ENCODE peak calls at places on chromosomes 13 and 19, in six cellular contexts. T is fibroblast of lung, E is tibial nerve, H is AG09309, Y is ascending aorta, L is GM23338. D is an unnamed sample.

GRCh38 chr19:10719466-10719961 is 1.6 kb downstream of the DNM2 start:
- DNase-seq in L (no peak), E (no peak), H (no peak), T (no peak), Y (no peak), D (no peak)

GRCh38 chr19:10625003-10625761 is at the start of gene SLC44A2:
- DNase-seq in Y (no peak), L (peak), E (peak), T (peak), H (no peak), D (no peak)

GRCh38 chr19:17281391-17282304 is at the start of gene ANKLE1:
- DNase-seq in Y (no peak), T (no peak), L (peak), E (no peak), H (no peak), D (peak)

GRCh38 chr13:91744284-91744683 is 345.9 kb downstream of the GPC5 start:
- DNase-seq in T (no peak), H (no peak), Y (no peak), E (no peak), L (no peak), D (no peak)

GRCh38 chr19:43651758-43652545 is 12.3 kb upstream of the CADM4 start:
- DNase-seq in Y (no peak), T (peak), H (no peak), L (peak), E (peak), D (peak)

GRCh38 chr19:33779849-33780248 is 16.8 kb upstream of the KCTD15 start:
- DNase-seq in Y (no peak), H (no peak), T (no peak), L (no peak), E (no peak), D (no peak)

GRCh38 chr19:27794444-27795042 is 1418.4 kb downstream of the UQCRFS1 start:
- DNase-seq in L (peak), Y (no peak), T (peak), H (no peak), E (no peak), D (no peak)

GRCh38 chr19:46766569-46767317 is 20.5 kb upstream of the STRN4 start:
- DNase-seq in E (no peak), H (no peak), Y (no peak), T (no peak), L (peak), D (no peak)

GRCh38 chr13:31761951-31762350 is 22.6 kb downstream of the RXFP2 start:
- DNase-seq in E (no peak), T (no peak), H (no peak), L (no peak), Y (no peak), D (no peak)

GRCh38 chr19:23460656-23461055 is 65.4 kb upstream of the ZNF91 start:
- DNase-seq in Y (no peak), L (no peak), H (no peak), T (no peak), E (no peak), D (no peak)

GRCh38 chr13:50403311-50403710 is 388.1 kb downstream of the KCNRG start:
- DNase-seq in L (no peak), T (no peak), H (no peak), Y (no peak), E (no peak), D (no peak)

GRCh38 chr13:77979721-77980377 is 61.2 kb upstream of the EDNRB start:
- DNase-seq in L (no peak), Y (no peak), T (no peak), H (no peak), E (no peak), D (no peak)

GRCh38 chr13:63124863-63125262 is 1709.2 kb upstream of the PCDH20 start:
- DNase-seq in Y (no peak), L (peak), H (no peak), E (no peak), T (peak), D (no peak)

GRCh38 chr19:4744451-4745170 is 21.0 kb upstream of the DPP9 start:
- DNase-seq in L (no peak), T (peak), H (peak), E (peak), Y (no peak), D (no peak)

GRCh38 chr19:43526884-43527859 is at the start of gene ETHE1:
- DNase-seq in T (peak), E (peak), H (no peak), L (peak), Y (peak), D (peak)

GRCh38 chr13:19960673-19961015 is 2.1 kb downstream of the ZMYM2 start:
- DNase-seq in Y (no peak), T (no peak), H (no peak), L (no peak), E (no peak), D (no peak)

GRCh38 chr13:32894589-32895001 is 121.6 kb upstream of the KL start:
- DNase-seq in E (no peak), H (peak), Y (no peak), T (no peak), L (no peak), D (no peak)

GRCh38 chr13:20998649-20999415 is 62.6 kb downstream of the LATS2 start:
- DNase-seq in L (peak), E (no peak), Y (no peak), H (no peak), T (no peak), D (no peak)

GRCh38 chr19:54739587-54740497 is 1.5 kb downstream of the KIR2DL3 start:
- DNase-seq in Y (no peak), E (no peak), L (no peak), H (no peak), T (no peak), D (no peak)

GRCh38 chr19:1066748-1067340 is at the start of gene ARHGAP45:
- DNase-seq in L (peak), H (no peak), E (no peak), T (no peak), Y (no peak), D (no peak)

GRCh38 chr19:8323781-8324185 is 2.5 kb downstream of the RPS28 start:
- DNase-seq in H (no peak), Y (no peak), L (no peak), T (no peak), E (no peak), D (no peak)

GRCh38 chr19:15769586-15769985 is 17.9 kb upstream of the OR10H5 start:
- DNase-seq in H (no peak), T (no peak), Y (no peak), L (peak), E (no peak), D (no peak)

GRCh38 chr13:72808917-72809500 is 27.1 kb downstream of the PIBF1 start:
- DNase-seq in Y (no peak), E (no peak), L (peak), H (no peak), T (peak), D (no peak)

GRCh38 chr13:91375119-91375729 is 23.2 kb upstream of the GPC5 start:
- DNase-seq in T (peak), E (no peak), Y (no peak), H (no peak), L (peak), D (no peak)

GRCh38 chr13:70960841-70961443 is 852.7 kb upstream of the KLHL1 start:
- DNase-seq in L (peak), T (peak), H (no peak), E (peak), Y (no peak), D (no peak)

GRCh38 chr19:29831686-29832085 is 19.9 kb downstream of the CCNE1 start:
- DNase-seq in H (no peak), Y (no peak), T (no peak), L (no peak), E (no peak), D (no peak)

GRCh38 chr19:3108775-3109174 is 14.6 kb downstream of the GNA11 start:
- DNase-seq in Y (no peak), T (peak), H (no peak), E (peak), L (peak), D (peak)

GRCh38 chr19:58356236-58356970 is 3.1 kb upstream of the A1BG start:
- DNase-seq in T (peak), Y (no peak), E (no peak), L (peak), H (no peak), D (no peak)

GRCh38 chr13:60645552-60646138 is 248.6 kb downstream of the TDRD3 start:
- DNase-seq in E (no peak), Y (no peak), L (no peak), T (no peak), H (no peak), D (no peak)

GRCh38 chr19:34838753-34839431 is 65.9 kb upstream of the ZNF599 start:
- DNase-seq in H (no peak), L (peak), T (peak), E (no peak), Y (no peak), D (no peak)

GRCh38 chr19:676343-677105 is at the start of gene FSTL3:
- DNase-seq in L (no peak), H (no peak), Y (no peak), E (no peak), T (peak), D (no peak)

DNA sequence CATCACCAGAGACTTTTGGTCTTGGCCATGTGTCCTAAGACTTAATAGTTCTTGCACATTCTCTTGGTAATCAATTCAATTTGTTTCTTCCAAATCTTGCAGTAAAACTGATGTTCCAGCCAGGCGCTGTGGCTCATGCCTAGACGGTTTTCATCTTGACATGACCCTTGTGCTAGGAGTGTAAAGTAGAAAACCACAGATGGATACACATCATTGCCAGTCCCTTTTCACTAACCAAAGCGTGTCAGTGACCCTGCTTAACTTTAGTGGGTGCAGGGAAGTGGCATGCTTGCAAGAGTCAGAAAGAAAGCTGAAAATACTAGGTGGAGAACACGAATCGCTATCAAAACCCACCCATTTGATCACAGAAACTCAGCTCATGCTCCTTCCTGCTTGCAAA is 18.0 kb upstream of the CD70 start:
- DNase-seq in E (no peak), Y (no peak), H (no peak), T (no peak), L (no peak), D (no peak)
- TF ChIP-seq CTCF in E (no peak), Y (no peak), H (no peak), T (no peak), L (no peak), D (no peak)

GRCh38 chr19:21765151-21765550 is 2.2 kb downstream of the ZNF100 start:
- DNase-seq in T (no peak), L (no peak), H (no peak), Y (no peak), E (no peak), D (no peak)

DNA sequence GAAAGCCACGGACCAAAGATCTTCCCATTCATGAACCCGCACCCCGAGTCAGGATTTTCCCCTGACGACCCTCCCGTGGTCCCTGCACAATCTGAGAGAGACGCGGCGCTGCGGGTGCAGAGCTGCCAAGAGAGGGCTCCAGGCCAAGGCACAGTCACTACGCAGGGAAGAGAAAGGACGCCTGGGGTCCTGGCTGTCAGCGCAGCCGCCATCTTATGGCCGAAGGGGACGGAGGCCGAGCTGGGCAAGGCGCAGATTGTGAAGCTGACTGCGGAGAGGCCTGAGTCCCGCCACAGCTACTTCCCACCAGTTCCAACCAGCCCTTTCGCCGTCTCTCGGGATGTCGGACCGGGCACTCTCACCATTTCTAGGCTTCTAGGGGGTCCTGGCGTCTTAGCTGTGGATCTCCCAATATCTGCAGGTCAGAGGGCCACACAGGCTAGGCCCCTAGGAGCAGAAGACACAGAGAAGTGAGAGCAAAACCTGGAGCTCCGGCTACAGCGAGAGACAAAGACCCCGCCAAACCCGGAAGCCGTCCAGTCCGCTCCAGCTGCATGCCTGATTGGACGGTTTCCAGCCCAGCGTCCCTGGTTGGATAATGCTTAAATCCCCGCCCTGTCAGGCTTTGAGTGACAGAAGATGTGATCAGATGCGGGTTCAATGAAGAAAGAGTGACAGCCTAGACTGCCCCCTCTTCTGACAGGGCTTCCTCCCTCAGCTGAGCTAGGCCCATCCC is at the start of gene ZNF100:
- DNase-seq in L (peak), Y (peak), E (peak), T (peak), H (peak), D (peak)
- TF ChIP-seq CTCF in L (peak), Y (no peak), E (no peak), T (no peak), H (no peak), D (no peak)

DNA sequence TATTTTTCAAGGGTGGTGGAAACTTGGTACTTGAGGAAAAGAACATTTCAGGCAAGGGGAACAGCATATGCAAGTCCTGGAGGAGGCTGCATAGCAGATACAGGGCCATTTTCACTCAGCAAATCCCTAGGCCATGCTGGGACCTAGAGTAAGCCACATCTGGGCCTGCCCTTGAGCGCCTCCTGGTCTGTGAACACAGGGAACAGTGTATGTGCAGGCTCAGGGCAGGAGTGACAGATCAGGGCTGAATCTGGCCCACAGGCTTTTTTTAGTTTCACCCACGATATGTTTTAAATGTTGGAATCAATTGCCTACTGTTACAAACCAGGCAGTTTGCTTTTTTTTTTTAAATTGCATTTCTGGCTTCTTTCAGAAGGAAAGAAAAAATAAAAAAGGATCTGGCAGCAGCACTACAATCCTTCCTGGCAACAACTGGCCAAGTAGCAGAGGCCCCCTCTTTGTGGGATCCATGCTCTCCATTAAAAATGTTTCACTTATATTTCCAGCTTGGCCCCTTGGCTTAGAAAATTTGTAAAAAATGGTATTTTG is 1.4 kb upstream of the TMEM145 start:
- DNase-seq in Y (no peak), T (no peak), L (peak), H (no peak), E (no peak), D (no peak)
- TF ChIP-seq CTCF in Y (no peak), T (no peak), L (peak), H (no peak), E (no peak), D (peak)

GRCh38 chr19:40744554-40745401 is 5.5 kb downstream of the ACTMAP start:
- DNase-seq in H (no peak), L (peak), T (no peak), Y (no peak), E (no peak), D (no peak)
- TF ChIP-seq CTCF in H (no peak), L (peak), T (no peak), Y (no peak), E (peak), D (peak)

GRCh38 chr13:58300974-58301681 is 669.6 kb downstream of the PCDH17 start:
- DNase-seq in L (peak), E (no peak), T (no peak), Y (no peak), H (no peak), D (no peak)
- TF ChIP-seq CTCF in L (peak), E (no peak), T (no peak), Y (no peak), H (no peak), D (no peak)

GRCh38 chr13:26025196-26025595 is 26.6 kb downstream of the SHISA2 start:
- DNase-seq in L (peak), H (no peak), E (no peak), T (no peak), Y (no peak), D (no peak)
- TF ChIP-seq CTCF in L (no peak), H (no peak), E (no peak), T (no peak), Y (no peak), D (no peak)

D was measured in D721Med.